ENCODE peak calls at places on chromosomes 3 and 15, in five cellular contexts. One of them, this sample, is unnamed.

GRCh38 chr3:120743081-120743365 is 479 bp downstream of the GTF2E1 start:
- DNase-seq in RWPE1: no peak
- DNase-seq in psoas muscle: no peak
- DNase-seq in neural progenitor cell: no peak
- DNase-seq in HFFc6: no peak
- DNase-seq in this sample: no peak

GRCh38 chr3:15527031-15527459 is 5.5 kb upstream of the COLQ start:
- DNase-seq in RWPE1: no peak
- DNase-seq in psoas muscle: no peak
- DNase-seq in neural progenitor cell: peak
- DNase-seq in HFFc6: no peak
- DNase-seq in this sample: peak

GRCh38 chr3:132399054-132399929 is 18.0 kb upstream of the DNAJC13 start:
- DNase-seq in RWPE1: peak
- DNase-seq in psoas muscle: no peak
- DNase-seq in neural progenitor cell: peak
- DNase-seq in HFFc6: peak
- DNase-seq in this sample: peak

GRCh38 chr3:122583770-122584169 is 6.3 kb downstream of the PARP15 start:
- DNase-seq in RWPE1: no peak
- DNase-seq in psoas muscle: no peak
- DNase-seq in neural progenitor cell: no peak
- DNase-seq in HFFc6: no peak
- DNase-seq in this sample: no peak

GRCh38 chr15:50353251-50353998 is 1.6 kb downstream of the GABPB1 start:
- DNase-seq in RWPE1: peak
- DNase-seq in psoas muscle: no peak
- DNase-seq in neural progenitor cell: no peak
- DNase-seq in HFFc6: peak
- DNase-seq in this sample: peak

GRCh38 chr15:87874896-87875661 is 381.5 kb downstream of the NTRK3 start:
- DNase-seq in RWPE1: no peak
- DNase-seq in psoas muscle: peak
- DNase-seq in neural progenitor cell: peak
- DNase-seq in HFFc6: peak
- DNase-seq in this sample: no peak

GRCh38 chr3:164806188-164806587 is 272.1 kb downstream of the SI start:
- DNase-seq in RWPE1: no peak
- DNase-seq in psoas muscle: no peak
- DNase-seq in neural progenitor cell: no peak
- DNase-seq in HFFc6: no peak
- DNase-seq in this sample: no peak

GRCh38 chr15:73005450-73005849 is 46.8 kb upstream of the NEO1 start:
- DNase-seq in RWPE1: no peak
- DNase-seq in psoas muscle: no peak
- DNase-seq in neural progenitor cell: no peak
- DNase-seq in HFFc6: no peak
- DNase-seq in this sample: no peak

GRCh38 chr15:39488498-39488897 is 92.4 kb upstream of the THBS1 start:
- DNase-seq in RWPE1: no peak
- DNase-seq in psoas muscle: no peak
- DNase-seq in neural progenitor cell: no peak
- DNase-seq in HFFc6: no peak
- DNase-seq in this sample: no peak

GRCh38 chr3:171058873-171059603 is 32.5 kb upstream of the SLC2A2 start:
- DNase-seq in RWPE1: no peak
- DNase-seq in psoas muscle: no peak
- DNase-seq in neural progenitor cell: no peak
- DNase-seq in HFFc6: no peak
- DNase-seq in this sample: no peak

GRCh38 chr3:146493221-146493620 is 23.9 kb upstream of the PLSCR2 start:
- DNase-seq in RWPE1: no peak
- DNase-seq in psoas muscle: no peak
- DNase-seq in neural progenitor cell: no peak
- DNase-seq in HFFc6: no peak
- DNase-seq in this sample: no peak

GRCh38 chr3:128355549-128355930 is 111.2 kb downstream of the DNAJB8 start:
- DNase-seq in RWPE1: no peak
- DNase-seq in psoas muscle: no peak
- DNase-seq in neural progenitor cell: no peak
- DNase-seq in HFFc6: no peak
- DNase-seq in this sample: no peak

GRCh38 chr15:51969728-51970127 is 1.9 kb downstream of the LEO1 start:
- DNase-seq in RWPE1: no peak
- DNase-seq in psoas muscle: no peak
- DNase-seq in neural progenitor cell: no peak
- DNase-seq in HFFc6: peak
- DNase-seq in this sample: no peak

GRCh38 chr3:58059349-58060321 is 51.4 kb downstream of the FLNB start:
- DNase-seq in RWPE1: no peak
- DNase-seq in psoas muscle: no peak
- DNase-seq in neural progenitor cell: no peak
- DNase-seq in HFFc6: peak
- DNase-seq in this sample: no peak

GRCh38 chr3:65483475-65483874 is 555.2 kb downstream of the MAGI1 start:
- DNase-seq in RWPE1: peak
- DNase-seq in psoas muscle: peak
- DNase-seq in neural progenitor cell: peak
- DNase-seq in HFFc6: no peak
- DNase-seq in this sample: no peak

GRCh38 chr15:68994149-68994548 is 20.3 kb upstream of the NOX5 start:
- DNase-seq in RWPE1: peak
- DNase-seq in psoas muscle: no peak
- DNase-seq in neural progenitor cell: no peak
- DNase-seq in HFFc6: peak
- DNase-seq in this sample: no peak

GRCh38 chr15:63436872-63437375 is 55.3 kb upstream of the CA12 start:
- DNase-seq in RWPE1: no peak
- DNase-seq in psoas muscle: peak
- DNase-seq in neural progenitor cell: peak
- DNase-seq in HFFc6: peak
- DNase-seq in this sample: peak

GRCh38 chr15:70486451-70487379 is 276.6 kb downstream of the UACA start:
- DNase-seq in RWPE1: peak
- DNase-seq in psoas muscle: peak
- DNase-seq in neural progenitor cell: no peak
- DNase-seq in HFFc6: peak
- DNase-seq in this sample: peak

GRCh38 chr15:55799287-55800212 is 56.6 kb upstream of the PRTG start:
- DNase-seq in RWPE1: peak
- DNase-seq in psoas muscle: no peak
- DNase-seq in neural progenitor cell: peak
- DNase-seq in HFFc6: peak
- DNase-seq in this sample: peak

GRCh38 chr3:149393355-149394165 is 16.1 kb upstream of the TM4SF1 start:
- DNase-seq in RWPE1: peak
- DNase-seq in psoas muscle: peak
- DNase-seq in neural progenitor cell: peak
- DNase-seq in HFFc6: peak
- DNase-seq in this sample: peak

GRCh38 chr3:102419786-102420185 is 15.0 kb upstream of the ZPLD1 start:
- DNase-seq in RWPE1: no peak
- DNase-seq in psoas muscle: no peak
- DNase-seq in neural progenitor cell: no peak
- DNase-seq in HFFc6: no peak
- DNase-seq in this sample: no peak

GRCh38 chr15:97037080-97037479 is 706.6 kb downstream of the NR2F2 start:
- DNase-seq in RWPE1: no peak
- DNase-seq in psoas muscle: no peak
- DNase-seq in neural progenitor cell: no peak
- DNase-seq in HFFc6: no peak
- DNase-seq in this sample: no peak

GRCh38 chr15:81155375-81156218 is 21.5 kb downstream of the CFAP161 start:
- DNase-seq in RWPE1: peak
- DNase-seq in psoas muscle: no peak
- DNase-seq in neural progenitor cell: peak
- DNase-seq in HFFc6: peak
- DNase-seq in this sample: peak

GRCh38 chr15:63718590-63719035 is 115.1 kb downstream of the HERC1 start:
- DNase-seq in RWPE1: peak
- DNase-seq in psoas muscle: no peak
- DNase-seq in neural progenitor cell: no peak
- DNase-seq in HFFc6: peak
- DNase-seq in this sample: no peak

GRCh38 chr3:50381315-50381714 is 22.0 kb upstream of the TMEM115 start:
- DNase-seq in RWPE1: no peak
- DNase-seq in psoas muscle: no peak
- DNase-seq in neural progenitor cell: no peak
- DNase-seq in HFFc6: no peak
- DNase-seq in this sample: no peak

GRCh38 chr3:64345351-64345750 is 120.1 kb upstream of the PRICKLE2 start:
- DNase-seq in RWPE1: no peak
- DNase-seq in psoas muscle: no peak
- DNase-seq in neural progenitor cell: no peak
- DNase-seq in HFFc6: peak
- DNase-seq in this sample: no peak

GRCh38 chr15:48084759-48085420 is 35.9 kb upstream of the SLC24A5 start:
- DNase-seq in RWPE1: peak
- DNase-seq in psoas muscle: no peak
- DNase-seq in neural progenitor cell: peak
- DNase-seq in HFFc6: peak
- DNase-seq in this sample: no peak

GRCh38 chr3:17287006-17287689 is 402.4 kb downstream of the PLCL2 start:
- DNase-seq in RWPE1: no peak
- DNase-seq in psoas muscle: no peak
- DNase-seq in neural progenitor cell: no peak
- DNase-seq in HFFc6: no peak
- DNase-seq in this sample: no peak

GRCh38 chr3:190000861-190001196 is 119.9 kb downstream of the P3H2 start:
- DNase-seq in RWPE1: no peak
- DNase-seq in psoas muscle: no peak
- DNase-seq in neural progenitor cell: no peak
- DNase-seq in HFFc6: no peak
- DNase-seq in this sample: no peak

GRCh38 chr3:60743631-60744164 is 507.6 kb downstream of the FHIT start:
- DNase-seq in RWPE1: no peak
- DNase-seq in psoas muscle: no peak
- DNase-seq in neural progenitor cell: peak
- DNase-seq in HFFc6: no peak
- DNase-seq in this sample: no peak

GRCh38 chr15:40928975-40929729 is at the start of gene DLL4:
- DNase-seq in RWPE1: peak
- DNase-seq in psoas muscle: peak
- DNase-seq in neural progenitor cell: peak
- DNase-seq in HFFc6: no peak
- DNase-seq in this sample: peak

GRCh38 chr15:40931300-40932142 is 2.4 kb downstream of the DLL4 start:
- DNase-seq in RWPE1: no peak
- DNase-seq in psoas muscle: no peak
- DNase-seq in neural progenitor cell: no peak
- DNase-seq in HFFc6: no peak
- DNase-seq in this sample: no peak

GRCh38 chr15:40932146-40932545 is 3.0 kb downstream of the DLL4 start:
- DNase-seq in RWPE1: no peak
- DNase-seq in psoas muscle: no peak
- DNase-seq in neural progenitor cell: no peak
- DNase-seq in HFFc6: no peak
- DNase-seq in this sample: peak

GRCh38 chr15:40929730-40930429 is 740 bp downstream of the DLL4 start:
- DNase-seq in RWPE1: no peak
- DNase-seq in psoas muscle: peak
- DNase-seq in neural progenitor cell: peak
- DNase-seq in HFFc6: no peak
- DNase-seq in this sample: no peak

GRCh38 chr15:40930430-40931299 is 1.5 kb downstream of the DLL4 start:
- DNase-seq in RWPE1: peak
- DNase-seq in psoas muscle: peak
- DNase-seq in neural progenitor cell: peak
- DNase-seq in HFFc6: no peak
- DNase-seq in this sample: peak
- TF ChIP-seq CTCF in RWPE1: peak
- TF ChIP-seq CTCF in psoas muscle: peak
- TF ChIP-seq CTCF in neural progenitor cell: peak
- TF ChIP-seq CTCF in HFFc6: peak
- TF ChIP-seq CTCF in this sample: peak

DNA sequence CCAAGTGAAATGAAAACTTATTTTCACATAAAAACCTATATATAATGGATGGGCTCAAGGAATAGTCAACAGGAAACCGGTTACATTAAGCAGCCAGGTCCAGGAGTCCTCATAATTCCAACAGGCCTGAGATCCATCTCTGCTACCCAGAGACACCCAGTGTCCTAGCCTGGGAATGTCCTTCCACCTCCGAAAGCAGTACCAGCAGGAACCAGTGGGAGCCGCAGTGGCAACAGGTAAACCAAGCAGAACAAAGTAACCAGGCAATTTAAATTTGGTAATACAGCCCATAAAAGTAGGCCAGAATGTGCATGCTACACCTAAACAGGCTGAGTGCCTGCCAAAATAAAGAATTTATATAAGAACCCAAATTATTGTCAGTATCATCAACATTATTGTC is 195.6 kb downstream of the ZBBX start:
- DNase-seq in RWPE1: peak
- DNase-seq in psoas muscle: no peak
- DNase-seq in neural progenitor cell: peak
- DNase-seq in HFFc6: no peak
- DNase-seq in this sample: no peak
- TF ChIP-seq CTCF in RWPE1: no peak
- TF ChIP-seq CTCF in psoas muscle: no peak
- TF ChIP-seq CTCF in neural progenitor cell: peak
- TF ChIP-seq CTCF in HFFc6: no peak
- TF ChIP-seq CTCF in this sample: no peak

DNA sequence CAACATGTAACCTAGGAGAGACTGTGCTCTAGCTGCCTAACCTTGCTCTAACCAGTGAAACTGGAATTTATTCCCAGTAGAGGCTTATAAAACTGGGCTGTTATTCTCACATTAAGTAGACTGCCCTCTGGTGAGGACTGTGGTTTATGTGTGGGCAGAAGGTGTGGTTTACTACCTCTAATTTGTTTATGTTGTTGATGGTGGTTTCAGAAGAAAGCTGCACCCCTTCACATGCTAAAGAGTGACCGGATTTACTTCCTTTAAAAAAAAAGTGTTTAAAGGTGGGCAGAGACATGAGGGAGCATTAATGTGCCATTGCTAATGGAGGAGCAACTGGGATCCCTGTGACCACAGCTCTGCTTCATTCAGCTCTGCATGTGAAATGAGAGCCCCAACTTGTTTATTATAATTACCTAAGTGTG is 273.2 kb downstream of the MECOM start:
- DNase-seq in RWPE1: peak
- DNase-seq in psoas muscle: no peak
- DNase-seq in neural progenitor cell: no peak
- DNase-seq in HFFc6: no peak
- DNase-seq in this sample: no peak
- TF ChIP-seq CTCF in RWPE1: no peak
- TF ChIP-seq CTCF in psoas muscle: no peak
- TF ChIP-seq CTCF in neural progenitor cell: no peak
- TF ChIP-seq CTCF in HFFc6: peak
- TF ChIP-seq CTCF in this sample: no peak

DNA sequence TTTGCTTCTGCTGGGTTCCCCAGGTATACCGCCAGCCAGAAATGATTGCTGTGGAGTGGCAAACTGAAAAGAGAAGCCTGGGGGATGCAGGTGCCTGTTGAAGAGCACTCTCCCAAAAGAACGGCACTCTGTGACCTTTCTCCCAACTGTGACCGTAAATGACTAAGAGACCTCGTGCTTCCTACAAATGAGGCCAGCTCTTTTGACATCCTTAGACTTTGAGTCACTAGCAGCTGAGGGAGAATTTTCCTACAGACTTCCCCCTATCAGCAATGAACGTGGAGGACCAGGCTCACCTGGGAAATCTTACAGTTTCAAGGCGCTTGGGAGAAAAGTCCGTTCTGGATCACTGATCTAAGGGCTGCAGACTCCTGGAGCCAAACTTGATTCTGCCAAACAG is 8.6 kb downstream of the AQP9 start:
- DNase-seq in RWPE1: no peak
- DNase-seq in psoas muscle: no peak
- DNase-seq in neural progenitor cell: no peak
- DNase-seq in HFFc6: no peak
- DNase-seq in this sample: no peak
- TF ChIP-seq CTCF in RWPE1: no peak
- TF ChIP-seq CTCF in psoas muscle: no peak
- TF ChIP-seq CTCF in neural progenitor cell: no peak
- TF ChIP-seq CTCF in HFFc6: no peak
- TF ChIP-seq CTCF in this sample: no peak

This sample was measured in activated CD8-positive, alpha-beta T cell treated with anti-CD3 and anti-CD28 coated beads for 36 hours.